ENCODE peak calls at places on chromosomes 11 and 22, in four cellular contexts. F is astrocyte of the spinal cord, R is NCI-H2081, Z is HT-29. M is an unnamed sample.

GRCh38 chr11:23236846-23237550 is 376.7 kb upstream of the CCDC179 start:
- DNase-seq in R (no peak), F (no peak), Z (no peak), M (peak)

GRCh38 chr11:104028476-104028875 is 8.0 kb upstream of the DDI1 start:
- DNase-seq in Z (no peak), F (peak), R (no peak), M (peak)

GRCh38 chr11:26247340-26247739 is 84.6 kb upstream of the ANO3 start:
- DNase-seq in R (no peak), Z (no peak), F (peak), M (peak)

GRCh38 chr11:111185259-111185658 is 60.3 kb upstream of the POU2AF2 start:
- DNase-seq in Z (no peak), R (no peak), F (peak), M (peak)

GRCh38 chr11:73653996-73654395 is 7.6 kb downstream of the PLEKHB1 start:
- DNase-seq in F (no peak), R (no peak), Z (no peak), M (no peak)

GRCh38 chr22:44727709-44728108 is 24.7 kb upstream of the ARHGAP8 start:
- DNase-seq in F (no peak), R (no peak), Z (no peak), M (no peak)

GRCh38 chr22:19644314-19645223 is 69.7 kb upstream of the SEPTIN5 start:
- DNase-seq in F (no peak), Z (no peak), R (no peak), M (no peak)

GRCh38 chr22:48500481-48501230 is 1327.0 kb downstream of the BRD1 start:
- DNase-seq in Z (no peak), R (no peak), F (peak), M (no peak)

GRCh38 chr11:19553683-19554333 is 158.8 kb upstream of the NAV2 start:
- DNase-seq in F (peak), R (peak), Z (peak), M (peak)

GRCh38 chr11:64605656-64606585 is 14.9 kb downstream of the SLC22A12 start:
- DNase-seq in F (no peak), R (no peak), Z (no peak), M (no peak)

GRCh38 chr22:22195265-22196017 is 49.1 kb upstream of the VPREB1 start:
- DNase-seq in R (peak), Z (peak), F (peak), M (peak)

GRCh38 chr11:77502501-77502900 is 28.6 kb upstream of the PAK1 start:
- DNase-seq in Z (no peak), R (no peak), F (no peak), M (no peak)

GRCh38 chr22:22060200-22061084 is 77.9 kb upstream of the TOP3B start:
- DNase-seq in R (peak), Z (peak), F (peak), M (peak)

GRCh38 chr11:3162410-3163240 is 2.5 kb downstream of the OSBPL5 start:
- DNase-seq in F (no peak), R (no peak), Z (no peak), M (no peak)

GRCh38 chr11:119318240-119319135 is 1.6 kb upstream of the MCAM start:
- DNase-seq in Z (peak), R (no peak), F (peak), M (peak)

GRCh38 chr11:91585035-91585801 is 639.4 kb upstream of the FAT3 start:
- DNase-seq in Z (no peak), R (no peak), F (no peak), M (no peak)

GRCh38 chr11:35464308-35464707 is 45.0 kb upstream of the SLC1A2 start:
- DNase-seq in R (no peak), F (no peak), Z (peak), M (no peak)

GRCh38 chr22:32991353-32992115 is 66.6 kb downstream of the SYN3 start:
- DNase-seq in Z (no peak), R (no peak), F (no peak), M (no peak)

GRCh38 chr11:8867035-8867434 is 44.0 kb upstream of the AKIP1 start:
- DNase-seq in F (no peak), R (no peak), Z (no peak), M (peak)

GRCh38 chr11:118673361-118674093 is 5.9 kb downstream of the TREH start:
- DNase-seq in R (no peak), F (no peak), Z (no peak), M (no peak)

M was measured in IMR-90.